ENCODE peak calls at places on chromosomes 7 and 10, in eight cellular contexts. B is ascending aorta; V is CD8-positive, alpha-beta T cell; N is spleen; U is sigmoid colon; G is IMR-90; M is Panc1; E is GM23248. Z is an unnamed sample. For H3K4me1, the result is how much of the 10 kb centered on the place peaks cover.

GRCh38 chr7:143379607-143380263 is 1.4 kb upstream of the ZYX start:
- DNase-seq in G (no peak), V (no peak), E (peak), B (no peak), U (no peak), M (no peak), N (no peak), Z (no peak)

GRCh38 chr10:131629026-131629425 is 271.8 kb upstream of the PPP2R2D start:
- DNase-seq in V (no peak), M (no peak), U (no peak), E (no peak), B (no peak), G (no peak), N (no peak), Z (no peak)

GRCh38 chr10:132536241-132536963 is 1.2 kb upstream of the INPP5A start:
- DNase-seq in N (peak), E (no peak), V (no peak), G (no peak), B (no peak), U (peak), M (no peak), Z (peak)

GRCh38 chr10:34850036-34850435 is 34.9 kb upstream of the PARD3 start:
- DNase-seq in G (no peak), E (no peak), N (no peak), M (no peak), V (no peak), U (no peak), B (no peak), Z (no peak)

GRCh38 chr7:69608878-69609277 is 10.6 kb downstream of the AUTS2 start:
- DNase-seq in V (no peak), M (no peak), N (no peak), B (no peak), G (no peak), E (no peak), U (no peak), Z (no peak)

GRCh38 chr10:74282853-74283205 is 131.8 kb downstream of the ADK start:
- DNase-seq in M (no peak), B (no peak), U (no peak), N (no peak), E (peak), G (peak), V (no peak), Z (no peak)

GRCh38 chr10:96697026-96697425 is 23.3 kb downstream of the PIK3AP1 start:
- DNase-seq in G (no peak), V (no peak), B (no peak), E (no peak), U (no peak), M (no peak), N (no peak), Z (no peak)

GRCh38 chr7:108284349-108285017 is 154.3 kb upstream of the LAMB4 start:
- DNase-seq in M (no peak), G (no peak), B (no peak), V (no peak), E (no peak), U (no peak), N (no peak), Z (no peak)

GRCh38 chr10:98269435-98269912 is 1.5 kb upstream of the LOXL4 start:
- DNase-seq in M (no peak), V (no peak), N (no peak), B (peak), E (peak), U (peak), G (peak), Z (peak)

GRCh38 chr10:102394801-102395676 is 466 bp upstream of the NFKB2 start:
- DNase-seq in B (peak), N (peak), U (peak), E (peak), M (no peak), G (peak), V (peak), Z (peak)

GRCh38 chr10:13397052-13397451 is 49.0 kb upstream of the SEPHS1 start:
- DNase-seq in N (no peak), V (no peak), M (no peak), B (no peak), E (no peak), U (no peak), G (no peak), Z (no peak)

GRCh38 chr10:70649526-70649925 is 22.8 kb upstream of the ADAMTS14 start:
- DNase-seq in V (no peak), E (peak), M (peak), N (no peak), U (no peak), G (peak), B (no peak), Z (no peak)

GRCh38 chr7:87416682-87417587 is 58.5 kb downstream of the ABCB4 start:
- DNase-seq in N (no peak), U (no peak), E (peak), M (peak), B (no peak), G (peak), V (peak), Z (peak)

GRCh38 chr10:73601486-73601921 is 10.4 kb upstream of the USP54 start:
- DNase-seq in M (no peak), U (no peak), B (no peak), V (no peak), N (no peak), E (no peak), G (peak), Z (no peak)

DNA sequence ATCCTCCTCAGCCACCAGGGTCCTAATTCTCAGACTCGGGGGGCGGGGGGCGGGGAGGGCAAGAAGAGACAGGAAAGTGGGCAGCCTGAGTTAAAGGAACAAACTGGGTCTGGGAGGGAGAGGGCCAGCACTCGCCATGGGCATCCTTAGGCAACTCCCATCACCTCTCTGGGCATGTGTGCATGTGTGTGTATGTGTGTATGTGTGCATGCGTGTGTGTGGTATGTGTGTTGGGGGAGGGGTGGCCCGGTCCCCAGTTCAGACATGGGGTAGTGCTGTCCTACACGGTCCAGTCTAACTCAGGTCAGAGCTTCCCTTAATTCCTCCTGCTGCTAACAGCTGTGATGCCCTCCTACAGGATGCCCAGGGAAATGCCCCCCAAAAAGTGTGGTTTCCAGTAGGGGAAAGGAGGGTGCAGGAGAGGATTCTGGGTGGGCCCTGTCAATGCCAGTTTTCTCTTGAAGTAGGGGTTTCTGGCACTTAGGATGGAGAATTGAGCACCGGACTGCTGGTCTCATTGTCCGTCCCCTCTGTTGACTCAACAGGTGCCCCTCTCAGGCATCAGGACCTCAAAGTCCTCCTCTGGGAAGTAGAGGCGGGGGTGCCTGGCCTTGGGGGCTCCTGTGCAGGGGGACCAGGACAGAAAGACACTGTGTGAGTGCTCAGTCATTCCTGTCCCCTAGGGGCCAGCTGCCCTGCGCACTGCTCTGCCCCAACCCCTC is 15.1 kb upstream of the ZMIZ1 start:
- DNase-seq in G (no peak), V (no peak), N (peak), E (no peak), M (no peak), B (no peak), U (peak), Z (no peak)
- H3K4me1 ChIP-seq in G (under half), V (under half), N (under half), E (under half), M (under half), B (under half), U (under half), Z (under half)

GRCh38 chr10:8272794-8273425 is 218.4 kb downstream of the GATA3 start:
- DNase-seq in N (no peak), B (no peak), E (no peak), G (no peak), V (no peak), U (no peak), M (no peak), Z (no peak)
- H3K27ac ChIP-seq in N (no peak), B (no peak), E (no peak), G (no peak), V (no peak), U (no peak), M (no peak), Z (no peak)

GRCh38 chr7:22403344-22403743 is 46.4 kb upstream of the RAPGEF5 start:
- DNase-seq in B (no peak), M (no peak), E (no peak), G (no peak), N (no peak), U (no peak), V (no peak), Z (no peak)
- H3K4me1 ChIP-seq in B (under half), M (under half), E (under half), G (under half), N (under half), U (under half), V (under half), Z (under half)

GRCh38 chr7:6419310-6419773 is 28.4 kb downstream of the DAGLB start:
- DNase-seq in V (no peak), G (no peak), M (no peak), U (no peak), B (no peak), N (no peak), E (no peak), Z (no peak)
- H3K27ac ChIP-seq in V (no peak), G (no peak), M (no peak), U (no peak), B (no peak), N (no peak), E (no peak), Z (no peak)

Z was measured in right cardiac atrium.